ENCODE peak calls at places on chromosomes 4 and X, in ten cellular contexts. One of them, this sample, is unnamed.

GRCh38 chrX:11648705-11649519 is 16.8 kb downstream of the ARHGAP6 start:
- DNase-seq in EH: no peak
- DNase-seq in SW480: no peak
- DNase-seq in HTR-8/SVneo: no peak
- DNase-seq in hypothalamus: no peak
- DNase-seq in RKO: no peak
- DNase-seq in M059J: peak
- DNase-seq in H7: no peak
- DNase-seq in AG04449: no peak
- DNase-seq in right lobe of liver: no peak
- DNase-seq in this sample: no peak

GRCh38 chr4:144374065-144374464 is 233.5 kb upstream of the GYPA start:
- DNase-seq in RKO: no peak
- DNase-seq in H7: no peak
- DNase-seq in HTR-8/SVneo: no peak
- DNase-seq in hypothalamus: no peak
- DNase-seq in right lobe of liver: no peak
- DNase-seq in EH: no peak
- DNase-seq in AG04449: no peak
- DNase-seq in M059J: no peak
- DNase-seq in SW480: no peak
- DNase-seq in this sample: no peak

GRCh38 chr4:910366-911091 is 21.6 kb downstream of the GAK start:
- DNase-seq in hypothalamus: no peak
- DNase-seq in EH: no peak
- DNase-seq in right lobe of liver: peak
- DNase-seq in SW480: no peak
- DNase-seq in RKO: no peak
- DNase-seq in M059J: no peak
- DNase-seq in AG04449: no peak
- DNase-seq in H7: peak
- DNase-seq in HTR-8/SVneo: no peak
- DNase-seq in this sample: no peak

GRCh38 chrX:50579955-50580354 is 109.3 kb upstream of the DGKK start:
- DNase-seq in HTR-8/SVneo: peak
- DNase-seq in H7: peak
- DNase-seq in AG04449: peak
- DNase-seq in hypothalamus: no peak
- DNase-seq in right lobe of liver: no peak
- DNase-seq in EH: peak
- DNase-seq in SW480: peak
- DNase-seq in M059J: peak
- DNase-seq in RKO: peak
- DNase-seq in this sample: peak

GRCh38 chr4:168863719-168864632 is 146.1 kb downstream of the CBR4 start:
- DNase-seq in HTR-8/SVneo: no peak
- DNase-seq in AG04449: no peak
- DNase-seq in SW480: no peak
- DNase-seq in H7: no peak
- DNase-seq in right lobe of liver: no peak
- DNase-seq in M059J: no peak
- DNase-seq in EH: peak
- DNase-seq in RKO: no peak
- DNase-seq in hypothalamus: no peak
- DNase-seq in this sample: no peak

GRCh38 chrX:132622130-132622529 is 133.3 kb upstream of the MBNL3 start:
- DNase-seq in hypothalamus: no peak
- DNase-seq in right lobe of liver: no peak
- DNase-seq in RKO: peak
- DNase-seq in SW480: peak
- DNase-seq in M059J: peak
- DNase-seq in EH: peak
- DNase-seq in AG04449: no peak
- DNase-seq in HTR-8/SVneo: peak
- DNase-seq in H7: no peak
- DNase-seq in this sample: no peak

GRCh38 chrX:49287665-49288064 is 15.8 kb upstream of the GAGE10 start:
- DNase-seq in HTR-8/SVneo: no peak
- DNase-seq in AG04449: no peak
- DNase-seq in RKO: no peak
- DNase-seq in hypothalamus: no peak
- DNase-seq in right lobe of liver: no peak
- DNase-seq in SW480: no peak
- DNase-seq in EH: no peak
- DNase-seq in H7: no peak
- DNase-seq in M059J: no peak
- DNase-seq in this sample: no peak

GRCh38 chrX:41720125-41720780 is 3.7 kb upstream of the GPR82 start:
- DNase-seq in EH: peak
- DNase-seq in HTR-8/SVneo: no peak
- DNase-seq in M059J: no peak
- DNase-seq in right lobe of liver: no peak
- DNase-seq in AG04449: no peak
- DNase-seq in SW480: no peak
- DNase-seq in hypothalamus: no peak
- DNase-seq in RKO: no peak
- DNase-seq in H7: no peak
- DNase-seq in this sample: no peak

GRCh38 chr4:3354455-3354811 is 61.6 kb downstream of the RGS12 start:
- DNase-seq in EH: no peak
- DNase-seq in HTR-8/SVneo: no peak
- DNase-seq in right lobe of liver: no peak
- DNase-seq in RKO: no peak
- DNase-seq in hypothalamus: no peak
- DNase-seq in SW480: no peak
- DNase-seq in AG04449: no peak
- DNase-seq in H7: no peak
- DNase-seq in M059J: no peak
- DNase-seq in this sample: no peak

GRCh38 chr4:41757521-41758156 is 9.1 kb upstream of the PHOX2B start:
- DNase-seq in M059J: peak
- DNase-seq in RKO: no peak
- DNase-seq in AG04449: no peak
- DNase-seq in H7: no peak
- DNase-seq in SW480: no peak
- DNase-seq in hypothalamus: no peak
- DNase-seq in EH: no peak
- DNase-seq in HTR-8/SVneo: no peak
- DNase-seq in right lobe of liver: no peak
- DNase-seq in this sample: no peak

GRCh38 chr4:20194079-20195013 is 57.4 kb upstream of the SLIT2 start:
- DNase-seq in right lobe of liver: no peak
- DNase-seq in M059J: peak
- DNase-seq in EH: peak
- DNase-seq in HTR-8/SVneo: no peak
- DNase-seq in SW480: no peak
- DNase-seq in H7: no peak
- DNase-seq in hypothalamus: no peak
- DNase-seq in AG04449: peak
- DNase-seq in RKO: no peak
- DNase-seq in this sample: no peak

GRCh38 chr4:98468744-98469143 is 189.7 kb downstream of the TSPAN5 start:
- DNase-seq in AG04449: no peak
- DNase-seq in EH: peak
- DNase-seq in right lobe of liver: no peak
- DNase-seq in H7: no peak
- DNase-seq in SW480: no peak
- DNase-seq in HTR-8/SVneo: no peak
- DNase-seq in RKO: no peak
- DNase-seq in M059J: peak
- DNase-seq in hypothalamus: peak
- DNase-seq in this sample: peak

GRCh38 chr4:44160776-44161377 is 287.7 kb downstream of the KCTD8 start:
- DNase-seq in hypothalamus: no peak
- DNase-seq in AG04449: no peak
- DNase-seq in HTR-8/SVneo: no peak
- DNase-seq in RKO: no peak
- DNase-seq in H7: no peak
- DNase-seq in M059J: no peak
- DNase-seq in right lobe of liver: no peak
- DNase-seq in EH: no peak
- DNase-seq in SW480: no peak
- DNase-seq in this sample: no peak

GRCh38 chr4:40918330-40918729 is 168.6 kb downstream of the NSUN7 start:
- DNase-seq in EH: peak
- DNase-seq in AG04449: peak
- DNase-seq in SW480: no peak
- DNase-seq in right lobe of liver: peak
- DNase-seq in hypothalamus: no peak
- DNase-seq in RKO: no peak
- DNase-seq in H7: no peak
- DNase-seq in HTR-8/SVneo: peak
- DNase-seq in M059J: peak
- DNase-seq in this sample: peak

GRCh38 chrX:7351946-7352345 is 204.0 kb upstream of the PUDP start:
- DNase-seq in M059J: no peak
- DNase-seq in AG04449: no peak
- DNase-seq in SW480: no peak
- DNase-seq in EH: peak
- DNase-seq in H7: no peak
- DNase-seq in hypothalamus: no peak
- DNase-seq in HTR-8/SVneo: no peak
- DNase-seq in right lobe of liver: no peak
- DNase-seq in RKO: no peak
- DNase-seq in this sample: no peak

GRCh38 chr4:6087669-6088068 is 69.4 kb upstream of the C4orf50 start:
- DNase-seq in EH: peak
- DNase-seq in AG04449: no peak
- DNase-seq in M059J: peak
- DNase-seq in H7: peak
- DNase-seq in SW480: peak
- DNase-seq in right lobe of liver: peak
- DNase-seq in RKO: peak
- DNase-seq in hypothalamus: no peak
- DNase-seq in HTR-8/SVneo: peak
- DNase-seq in this sample: no peak

GRCh38 chr4:60817609-60818008 is 382.5 kb upstream of the ADGRL3 start:
- DNase-seq in right lobe of liver: no peak
- DNase-seq in hypothalamus: no peak
- DNase-seq in SW480: no peak
- DNase-seq in AG04449: no peak
- DNase-seq in HTR-8/SVneo: no peak
- DNase-seq in EH: no peak
- DNase-seq in RKO: no peak
- DNase-seq in M059J: no peak
- DNase-seq in H7: no peak
- DNase-seq in this sample: no peak

GRCh38 chr4:173703076-173703475 is 173.0 kb upstream of the HAND2 start:
- DNase-seq in RKO: peak
- DNase-seq in EH: no peak
- DNase-seq in HTR-8/SVneo: no peak
- DNase-seq in right lobe of liver: no peak
- DNase-seq in M059J: no peak
- DNase-seq in SW480: no peak
- DNase-seq in H7: no peak
- DNase-seq in AG04449: no peak
- DNase-seq in hypothalamus: no peak
- DNase-seq in this sample: no peak

GRCh38 chr4:130603043-130603442 is 1507.1 kb downstream of the C4orf33 start:
- DNase-seq in M059J: no peak
- DNase-seq in RKO: no peak
- DNase-seq in hypothalamus: no peak
- DNase-seq in right lobe of liver: no peak
- DNase-seq in HTR-8/SVneo: no peak
- DNase-seq in H7: no peak
- DNase-seq in EH: no peak
- DNase-seq in AG04449: no peak
- DNase-seq in SW480: no peak
- DNase-seq in this sample: no peak

GRCh38 chr4:156941940-156942548 is 29.6 kb downstream of the PDGFC start:
- DNase-seq in right lobe of liver: no peak
- DNase-seq in RKO: no peak
- DNase-seq in H7: peak
- DNase-seq in hypothalamus: no peak
- DNase-seq in AG04449: peak
- DNase-seq in HTR-8/SVneo: peak
- DNase-seq in EH: peak
- DNase-seq in SW480: peak
- DNase-seq in M059J: peak
- DNase-seq in this sample: no peak

GRCh38 chr4:17376205-17376604 is 135.7 kb downstream of the QDPR start:
- DNase-seq in right lobe of liver: no peak
- DNase-seq in SW480: no peak
- DNase-seq in AG04449: no peak
- DNase-seq in H7: no peak
- DNase-seq in hypothalamus: no peak
- DNase-seq in M059J: peak
- DNase-seq in HTR-8/SVneo: no peak
- DNase-seq in EH: peak
- DNase-seq in RKO: no peak
- DNase-seq in this sample: no peak

GRCh38 chrX:7941390-7942042 is 14.3 kb upstream of the PNPLA4 start:
- DNase-seq in right lobe of liver: no peak
- DNase-seq in HTR-8/SVneo: peak
- DNase-seq in H7: no peak
- DNase-seq in AG04449: no peak
- DNase-seq in hypothalamus: no peak
- DNase-seq in M059J: peak
- DNase-seq in RKO: peak
- DNase-seq in EH: peak
- DNase-seq in SW480: peak
- DNase-seq in this sample: no peak

GRCh38 chr4:56531149-56531770 is 25.7 kb downstream of the ARL9 start:
- DNase-seq in EH: no peak
- DNase-seq in hypothalamus: no peak
- DNase-seq in M059J: no peak
- DNase-seq in H7: no peak
- DNase-seq in HTR-8/SVneo: no peak
- DNase-seq in right lobe of liver: no peak
- DNase-seq in AG04449: no peak
- DNase-seq in RKO: no peak
- DNase-seq in SW480: no peak
- DNase-seq in this sample: no peak

GRCh38 chrX:41982966-41983365 is 59.6 kb upstream of the CASK start:
- DNase-seq in SW480: no peak
- DNase-seq in RKO: no peak
- DNase-seq in hypothalamus: no peak
- DNase-seq in AG04449: no peak
- DNase-seq in EH: no peak
- DNase-seq in H7: no peak
- DNase-seq in right lobe of liver: no peak
- DNase-seq in M059J: no peak
- DNase-seq in HTR-8/SVneo: no peak
- DNase-seq in this sample: no peak

GRCh38 chr4:99723555-99724450 is 66.2 kb upstream of the C4orf54 start:
- DNase-seq in SW480: peak
- DNase-seq in HTR-8/SVneo: peak
- DNase-seq in EH: peak
- DNase-seq in RKO: peak
- DNase-seq in right lobe of liver: peak
- DNase-seq in M059J: peak
- DNase-seq in AG04449: no peak
- DNase-seq in hypothalamus: peak
- DNase-seq in H7: no peak
- DNase-seq in this sample: no peak

GRCh38 chrX:2423293-2423692 is 77.5 kb downstream of the DHRSX start:
- DNase-seq in RKO: peak
- DNase-seq in EH: peak
- DNase-seq in right lobe of liver: no peak
- DNase-seq in AG04449: no peak
- DNase-seq in SW480: peak
- DNase-seq in H7: no peak
- DNase-seq in HTR-8/SVneo: no peak
- DNase-seq in M059J: peak
- DNase-seq in hypothalamus: no peak
- DNase-seq in this sample: no peak

GRCh38 chr4:169254546-169254983 is 16.2 kb downstream of the SH3RF1 start:
- DNase-seq in M059J: peak
- DNase-seq in EH: peak
- DNase-seq in AG04449: no peak
- DNase-seq in HTR-8/SVneo: no peak
- DNase-seq in right lobe of liver: peak
- DNase-seq in RKO: no peak
- DNase-seq in H7: no peak
- DNase-seq in SW480: no peak
- DNase-seq in hypothalamus: no peak
- DNase-seq in this sample: no peak

GRCh38 chr4:86498560-86499166 is 95.5 kb upstream of the PTPN13 start:
- DNase-seq in hypothalamus: no peak
- DNase-seq in EH: peak
- DNase-seq in right lobe of liver: no peak
- DNase-seq in SW480: peak
- DNase-seq in AG04449: no peak
- DNase-seq in HTR-8/SVneo: no peak
- DNase-seq in RKO: peak
- DNase-seq in M059J: peak
- DNase-seq in H7: peak
- DNase-seq in this sample: no peak

This sample was measured in substantia nigra.